ENCODE peak calls at places on chromosomes 6 and 20, in seven cellular contexts. G is GM04504, Y is DMS153, X is NCI-H1436, T is neuronal stem cell, W is progenitor cell of endocrine pancreas, F is transverse colon. E is an unnamed sample.
A peak's percentile ranks its signal among the peaks of the same experiment; 100 is the strongest.

GRCh38 chr20:21096321-21097043 is 9.7 kb downstream of the LINC00237 start:
- DNase-seq in T (no peak), W (no peak), G (no peak), F (no peak), X (no peak), Y (peak; percentile 80), E (no peak)

GRCh38 chr6:134741193-134741521 is 208.7 kb downstream of the ALDH8A1 start:
- DNase-seq in F (no peak), W (no peak), Y (no peak), X (no peak), G (no peak), T (no peak), E (no peak)

GRCh38 chr6:21847712-21848111 is 254.2 kb downstream of the SOX4 start:
- DNase-seq in F (no peak), G (no peak), T (no peak), X (no peak), Y (no peak), W (no peak), E (no peak)

GRCh38 chr6:6466967-6467761 is 121.4 kb upstream of the LY86 start:
- DNase-seq in F (no peak), W (no peak), X (no peak), T (no peak), G (no peak), Y (no peak), E (no peak)

GRCh38 chr6:46821348-46821992 is 28.3 kb downstream of the MEP1A start:
- DNase-seq in W (no peak), G (no peak), F (no peak), X (no peak), Y (peak; percentile 10), T (no peak), E (no peak)

GRCh38 chr6:15403094-15403493 is 157.2 kb downstream of the JARID2 start:
- DNase-seq in F (no peak), G (no peak), T (no peak), X (no peak), Y (no peak), W (no peak), E (no peak)

GRCh38 chr20:1712634-1713625 is 55.4 kb upstream of the SIRPG start:
- DNase-seq in Y (no peak), T (no peak), W (no peak), X (no peak), F (no peak), G (no peak), E (no peak)

GRCh38 chr20:1383621-1384404 is 9.0 kb downstream of the FKBP1A start:
- DNase-seq in Y (peak; percentile 74), T (no peak), F (no peak), W (no peak), X (peak; percentile 50), G (no peak), E (no peak)

GRCh38 chr6:101110814-101111213 is 229.7 kb upstream of the ASCC3 start:
- DNase-seq in X (no peak), Y (no peak), F (no peak), W (no peak), G (peak; percentile 10), T (no peak), E (no peak)

GRCh38 chr6:155894758-155895157 is 439.1 kb upstream of the NOX3 start:
- DNase-seq in W (no peak), G (no peak), T (no peak), F (no peak), Y (no peak), X (no peak), E (no peak)

GRCh38 chr20:37914672-37915433 is 11.9 kb downstream of the VSTM2L start:
- DNase-seq in G (no peak), F (no peak), W (peak; percentile 32), X (peak; percentile 53), Y (no peak), T (peak; percentile 73), E (no peak)

GRCh38 chr6:116371384-116372209 is 850 bp downstream of the DSE start:
- DNase-seq in T (peak; percentile 71), F (peak; percentile 64), W (peak; percentile 58), G (peak; percentile 91), X (no peak), Y (no peak), E (peak; percentile 91)

GRCh38 chr20:44615169-44615791 is 32.9 kb downstream of the PKIG start:
- DNase-seq in G (no peak), T (no peak), F (no peak), W (no peak), Y (no peak), X (no peak), E (no peak)

GRCh38 chr6:52389626-52390360 is 27.8 kb downstream of the PAQR8 start:
- DNase-seq in X (no peak), G (no peak), T (no peak), W (no peak), Y (peak; percentile 62), F (peak; percentile 82), E (peak; percentile 36)

GRCh38 chr20:22607695-22608094 is 23.3 kb upstream of the FOXA2 start:
- DNase-seq in Y (no peak), G (no peak), T (no peak), W (no peak), X (no peak), F (no peak), E (no peak)

GRCh38 chr6:132259070-132259469 is 142.2 kb downstream of the MOXD1 start:
- DNase-seq in W (no peak), Y (no peak), T (no peak), F (no peak), X (no peak), G (no peak), E (no peak)

GRCh38 chr6:90003069-90003800 is 109.0 kb downstream of the GJA10 start:
- DNase-seq in G (no peak), X (no peak), T (no peak), Y (no peak), W (no peak), F (peak; percentile 12), E (no peak)

GRCh38 chr6:3296537-3297453 is 38.0 kb downstream of the PSMG4 start:
- DNase-seq in T (no peak), F (no peak), W (no peak), X (no peak), G (no peak), Y (no peak), E (no peak)

GRCh38 chr6:45841062-45841461 is 174.6 kb downstream of the CLIC5 start:
- DNase-seq in W (no peak), F (no peak), G (no peak), T (no peak), Y (no peak), X (no peak), E (no peak)

GRCh38 chr20:57352305-57352704 is 1.2 kb downstream of the RAE1 start:
- DNase-seq in X (no peak), G (no peak), F (no peak), Y (no peak), T (no peak), W (no peak), E (no peak)

GRCh38 chr6:39377530-39377929 is 55.0 kb upstream of the KCNK16 start:
- DNase-seq in G (peak; percentile 68), F (peak; percentile 73), W (peak; percentile 34), Y (peak; percentile 38), T (peak; percentile 74), X (peak; percentile 6), E (peak; percentile 63)

GRCh38 chr20:17863577-17864292 is 104.9 kb downstream of the SNX5 start:
- DNase-seq in X (no peak), T (no peak), W (no peak), Y (no peak), F (peak; percentile 87), G (no peak), E (no peak)

GRCh38 chr6:125114248-125114858 is 39.2 kb upstream of the TPD52L1 start:
- DNase-seq in G (no peak), W (no peak), F (peak; percentile 59), Y (peak; percentile 12), X (peak; percentile 36), T (no peak), E (peak; percentile 19)

GRCh38 chr20:45938727-45939438 is 4.4 kb downstream of the PCIF1 start:
- DNase-seq in G (no peak), W (no peak), T (no peak), Y (no peak), X (no peak), F (no peak), E (no peak)